ENCODE peak calls at places on chromosomes 12 and 14, in seven cellular contexts. One of them, this sample, is unnamed.
A peak's percentile ranks its signal among the peaks of the same experiment; 100 is the strongest.

GRCh38 chr12:41254546-41254945 is 66.4 kb downstream of the PDZRN4 start:
- DNase-seq in esophagus squamous epithelium: no peak
- DNase-seq in tibial artery: no peak
- DNase-seq in thoracic aorta: no peak
- DNase-seq in CD8-positive, alpha-beta T cell: no peak
- DNase-seq in neural progenitor cell: no peak
- DNase-seq in colonic mucosa: no peak
- DNase-seq in this sample: no peak

GRCh38 chr12:79183003-79183402 is 318.4 kb downstream of the SYT1 start:
- DNase-seq in neural progenitor cell: no peak
- DNase-seq in tibial artery: no peak
- DNase-seq in colonic mucosa: no peak
- DNase-seq in esophagus squamous epithelium: no peak
- DNase-seq in thoracic aorta: no peak
- DNase-seq in CD8-positive, alpha-beta T cell: no peak
- DNase-seq in this sample: no peak

GRCh38 chr12:6336859-6337744 is 4.8 kb downstream of the TNFRSF1A start:
- DNase-seq in colonic mucosa: no peak
- DNase-seq in tibial artery: no peak
- DNase-seq in thoracic aorta: no peak
- DNase-seq in CD8-positive, alpha-beta T cell: peak; percentile 28
- DNase-seq in esophagus squamous epithelium: no peak
- DNase-seq in neural progenitor cell: no peak
- DNase-seq in this sample: no peak

GRCh38 chr12:96069511-96070231 is 34.3 kb upstream of the LTA4H start:
- DNase-seq in neural progenitor cell: peak; percentile 45
- DNase-seq in colonic mucosa: no peak
- DNase-seq in CD8-positive, alpha-beta T cell: no peak
- DNase-seq in esophagus squamous epithelium: no peak
- DNase-seq in thoracic aorta: no peak
- DNase-seq in tibial artery: no peak
- DNase-seq in this sample: no peak

GRCh38 chr14:32453857-32454810 is 125.0 kb downstream of the AKAP6 start:
- DNase-seq in CD8-positive, alpha-beta T cell: no peak
- DNase-seq in thoracic aorta: no peak
- DNase-seq in esophagus squamous epithelium: no peak
- DNase-seq in tibial artery: no peak
- DNase-seq in neural progenitor cell: no peak
- DNase-seq in colonic mucosa: no peak
- DNase-seq in this sample: no peak

GRCh38 chr12:25121916-25122315 is 73.0 kb downstream of the DNAI7 start:
- DNase-seq in tibial artery: no peak
- DNase-seq in esophagus squamous epithelium: no peak
- DNase-seq in CD8-positive, alpha-beta T cell: no peak
- DNase-seq in colonic mucosa: no peak
- DNase-seq in neural progenitor cell: no peak
- DNase-seq in thoracic aorta: no peak
- DNase-seq in this sample: no peak

GRCh38 chr14:100285021-100285912 is 21.0 kb downstream of the SLC25A29 start:
- DNase-seq in neural progenitor cell: peak; percentile 86
- DNase-seq in colonic mucosa: peak; percentile 71
- DNase-seq in tibial artery: peak; percentile 80
- DNase-seq in esophagus squamous epithelium: no peak
- DNase-seq in CD8-positive, alpha-beta T cell: peak; percentile 64
- DNase-seq in thoracic aorta: no peak
- DNase-seq in this sample: no peak

GRCh38 chr12:95323204-95323603 is 105.6 kb downstream of the VEZT start:
- DNase-seq in esophagus squamous epithelium: no peak
- DNase-seq in thoracic aorta: no peak
- DNase-seq in colonic mucosa: no peak
- DNase-seq in tibial artery: no peak
- DNase-seq in CD8-positive, alpha-beta T cell: no peak
- DNase-seq in neural progenitor cell: no peak
- DNase-seq in this sample: no peak

GRCh38 chr12:132327351-132328171 is 1.8 kb downstream of the GALNT9 start:
- DNase-seq in CD8-positive, alpha-beta T cell: no peak
- DNase-seq in colonic mucosa: peak; percentile 40
- DNase-seq in esophagus squamous epithelium: no peak
- DNase-seq in tibial artery: no peak
- DNase-seq in neural progenitor cell: no peak
- DNase-seq in thoracic aorta: no peak
- DNase-seq in this sample: no peak

GRCh38 chr12:69523433-69524330 is 53.5 kb downstream of the FRS2 start:
- DNase-seq in CD8-positive, alpha-beta T cell: no peak
- DNase-seq in colonic mucosa: no peak
- DNase-seq in tibial artery: no peak
- DNase-seq in thoracic aorta: no peak
- DNase-seq in esophagus squamous epithelium: no peak
- DNase-seq in neural progenitor cell: no peak
- DNase-seq in this sample: no peak

GRCh38 chr14:60093088-60093487 is 1.4 kb downstream of the PCNX4 start:
- DNase-seq in neural progenitor cell: no peak
- DNase-seq in esophagus squamous epithelium: no peak
- DNase-seq in CD8-positive, alpha-beta T cell: no peak
- DNase-seq in tibial artery: no peak
- DNase-seq in thoracic aorta: no peak
- DNase-seq in colonic mucosa: no peak
- DNase-seq in this sample: no peak

GRCh38 chr14:105395538-105395854 is 2.8 kb upstream of the TEX22 start:
- DNase-seq in colonic mucosa: no peak
- DNase-seq in esophagus squamous epithelium: no peak
- DNase-seq in neural progenitor cell: no peak
- DNase-seq in thoracic aorta: no peak
- DNase-seq in CD8-positive, alpha-beta T cell: no peak
- DNase-seq in tibial artery: no peak
- DNase-seq in this sample: no peak

GRCh38 chr14:98175436-98175835 is 1096.6 kb downstream of the BCL11B start:
- DNase-seq in neural progenitor cell: no peak
- DNase-seq in esophagus squamous epithelium: no peak
- DNase-seq in colonic mucosa: no peak
- DNase-seq in thoracic aorta: no peak
- DNase-seq in tibial artery: no peak
- DNase-seq in CD8-positive, alpha-beta T cell: no peak
- DNase-seq in this sample: no peak

DNA sequence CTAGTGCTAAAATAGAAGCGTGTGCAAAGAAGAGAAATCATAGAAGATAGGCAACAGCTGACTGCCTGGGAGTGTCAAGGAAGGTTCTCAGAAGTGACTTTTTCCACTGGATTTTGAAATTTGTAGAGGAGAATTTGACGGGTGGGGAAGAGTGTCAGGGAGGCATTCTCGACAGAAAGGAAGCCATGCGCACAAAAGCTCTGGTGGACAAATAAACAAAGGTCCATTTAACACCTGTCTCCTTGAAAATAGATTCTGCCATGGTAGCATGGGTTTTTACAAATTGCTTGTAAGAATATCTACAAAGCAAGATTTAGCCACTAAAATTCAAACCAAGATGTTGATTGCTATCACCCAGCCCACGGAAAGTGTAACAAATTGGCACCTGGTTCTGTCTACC is 1081.5 kb downstream of the GALC start:
- DNase-seq in esophagus squamous epithelium: no peak
- DNase-seq in tibial artery: no peak
- DNase-seq in colonic mucosa: no peak
- DNase-seq in CD8-positive, alpha-beta T cell: no peak
- DNase-seq in thoracic aorta: no peak
- DNase-seq in neural progenitor cell: no peak
- DNase-seq in this sample: no peak
- H3K27ac ChIP-seq in esophagus squamous epithelium: no peak overlapping the region
- H3K27ac ChIP-seq in tibial artery: no peak overlapping the region
- H3K27ac ChIP-seq in colonic mucosa: no peak overlapping the region
- H3K27ac ChIP-seq in CD8-positive, alpha-beta T cell: no peak overlapping the region
- H3K27ac ChIP-seq in thoracic aorta: no peak overlapping the region
- H3K27ac ChIP-seq in neural progenitor cell: no peak overlapping the region
- H3K27ac ChIP-seq in this sample: no peak overlapping the region

GRCh38 chr12:124390442-124391116 is 95.7 kb downstream of the RFLNA start:
- DNase-seq in tibial artery: peak; percentile 87
- DNase-seq in neural progenitor cell: no peak
- DNase-seq in esophagus squamous epithelium: no peak
- DNase-seq in colonic mucosa: peak; percentile 44
- DNase-seq in thoracic aorta: no peak
- DNase-seq in CD8-positive, alpha-beta T cell: no peak
- DNase-seq in this sample: peak; percentile 92

GRCh38 chr12:124391340-124392261 is 96.7 kb downstream of the RFLNA start:
- DNase-seq in neural progenitor cell: no peak
- DNase-seq in tibial artery: peak; percentile 87
- DNase-seq in CD8-positive, alpha-beta T cell: peak; percentile 10
- DNase-seq in thoracic aorta: no peak
- DNase-seq in colonic mucosa: peak; percentile 66
- DNase-seq in esophagus squamous epithelium: peak; percentile 45
- DNase-seq in this sample: peak; percentile 88

GRCh38 chr12:124393831-124394230 is 98.9 kb downstream of the RFLNA start:
- DNase-seq in CD8-positive, alpha-beta T cell: no peak
- DNase-seq in tibial artery: no peak
- DNase-seq in neural progenitor cell: no peak
- DNase-seq in thoracic aorta: no peak
- DNase-seq in esophagus squamous epithelium: no peak
- DNase-seq in colonic mucosa: no peak
- DNase-seq in this sample: no peak

GRCh38 chr12:124392991-124393790 is 98.3 kb downstream of the RFLNA start:
- DNase-seq in CD8-positive, alpha-beta T cell: no peak
- DNase-seq in neural progenitor cell: peak; percentile 55
- DNase-seq in esophagus squamous epithelium: no peak
- DNase-seq in tibial artery: peak; percentile 99
- DNase-seq in thoracic aorta: peak; percentile 77
- DNase-seq in colonic mucosa: peak; percentile 92
- DNase-seq in this sample: peak; percentile 69

DNA sequence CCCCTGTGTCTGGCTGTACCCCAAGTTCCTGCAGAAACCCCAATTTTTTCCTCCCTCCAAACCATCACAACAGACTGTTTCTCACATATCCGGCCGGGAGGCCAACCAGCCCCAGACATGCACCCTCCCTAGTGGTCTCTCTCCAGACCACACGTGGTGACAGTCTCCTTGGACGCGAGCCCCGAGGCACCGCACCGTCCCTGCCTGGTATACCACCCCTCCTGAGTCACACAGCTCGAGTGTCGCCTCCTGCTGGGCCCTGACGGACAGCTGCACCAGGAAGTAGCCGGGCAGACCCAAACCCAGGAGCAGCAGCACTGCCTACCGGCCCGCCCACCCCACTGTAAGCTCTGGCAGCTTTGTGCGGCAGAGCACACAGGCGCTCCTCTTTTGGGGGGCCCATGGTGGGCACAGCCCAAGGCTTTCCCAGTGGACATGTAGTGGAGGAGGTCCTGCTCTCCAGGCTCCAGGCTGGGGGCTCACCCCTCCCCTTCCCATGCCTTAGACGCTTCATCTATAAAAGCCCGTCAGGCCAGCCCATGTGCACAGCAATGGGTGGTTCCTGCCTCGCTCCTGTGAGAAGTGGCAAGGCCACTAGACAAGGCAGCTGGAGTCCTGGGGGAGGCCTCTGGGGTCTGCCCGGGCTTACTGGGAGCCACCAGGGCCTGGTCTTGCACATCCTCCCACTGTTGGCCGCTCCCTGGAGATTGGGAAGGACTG is 97.5 kb downstream of the RFLNA start:
- DNase-seq in neural progenitor cell: peak; percentile 55
- DNase-seq in tibial artery: peak; percentile 87
- DNase-seq in esophagus squamous epithelium: no peak
- DNase-seq in colonic mucosa: peak; percentile 43
- DNase-seq in thoracic aorta: no peak
- DNase-seq in CD8-positive, alpha-beta T cell: no peak
- DNase-seq in this sample: no peak
- TF ChIP-seq CTCF in neural progenitor cell: no peak
- TF ChIP-seq CTCF in tibial artery: no peak
- TF ChIP-seq CTCF in esophagus squamous epithelium: no peak
- TF ChIP-seq CTCF in colonic mucosa: no peak
- TF ChIP-seq CTCF in thoracic aorta: no peak
- TF ChIP-seq CTCF in CD8-positive, alpha-beta T cell: no peak
- TF ChIP-seq CTCF in this sample: peak; percentile 29

GRCh38 chr12:88516811-88517210 is 63.5 kb downstream of the KITLG start:
- DNase-seq in neural progenitor cell: no peak
- DNase-seq in tibial artery: no peak
- DNase-seq in esophagus squamous epithelium: no peak
- DNase-seq in colonic mucosa: no peak
- DNase-seq in thoracic aorta: no peak
- DNase-seq in CD8-positive, alpha-beta T cell: no peak
- DNase-seq in this sample: no peak
- H3K27ac ChIP-seq in neural progenitor cell: no peak overlapping the region
- H3K27ac ChIP-seq in tibial artery: no peak overlapping the region
- H3K27ac ChIP-seq in esophagus squamous epithelium: no peak overlapping the region
- H3K27ac ChIP-seq in colonic mucosa: no peak overlapping the region
- H3K27ac ChIP-seq in thoracic aorta: no peak overlapping the region
- H3K27ac ChIP-seq in CD8-positive, alpha-beta T cell: no peak overlapping the region
- H3K27ac ChIP-seq in this sample: no peak overlapping the region

DNA sequence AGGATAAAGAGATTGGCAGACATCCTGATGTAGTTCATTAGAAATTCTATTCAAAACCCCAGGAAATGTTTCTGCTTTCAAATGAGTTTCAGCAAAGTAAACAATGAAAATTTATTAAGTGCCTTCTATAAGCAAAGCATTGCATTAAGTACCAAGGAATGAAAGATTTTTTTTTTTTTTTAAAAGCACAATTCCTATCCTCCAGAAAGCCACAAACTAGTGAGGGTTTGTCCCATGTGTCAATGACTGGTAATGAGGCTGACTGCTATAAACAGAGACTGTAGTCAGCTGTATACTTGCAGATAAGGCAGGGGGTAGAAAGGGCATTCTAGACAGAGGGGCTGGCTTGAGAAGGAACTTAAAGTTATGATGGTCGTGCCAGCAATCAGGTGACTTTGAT is 6.8 kb downstream of the ANO4 start:
- DNase-seq in colonic mucosa: no peak
- DNase-seq in esophagus squamous epithelium: no peak
- DNase-seq in neural progenitor cell: no peak
- DNase-seq in thoracic aorta: no peak
- DNase-seq in CD8-positive, alpha-beta T cell: no peak
- DNase-seq in tibial artery: no peak
- DNase-seq in this sample: no peak
- TF ChIP-seq CTCF in colonic mucosa: no peak
- TF ChIP-seq CTCF in esophagus squamous epithelium: no peak
- TF ChIP-seq CTCF in neural progenitor cell: no peak
- TF ChIP-seq CTCF in thoracic aorta: no peak
- TF ChIP-seq CTCF in CD8-positive, alpha-beta T cell: no peak
- TF ChIP-seq CTCF in tibial artery: no peak
- TF ChIP-seq CTCF in this sample: no peak

GRCh38 chr12:50066402-50066801 is 9.0 kb downstream of the ASIC1 start:
- DNase-seq in colonic mucosa: no peak
- DNase-seq in thoracic aorta: peak; percentile 34
- DNase-seq in neural progenitor cell: peak; percentile 66
- DNase-seq in esophagus squamous epithelium: no peak
- DNase-seq in tibial artery: peak; percentile 80
- DNase-seq in CD8-positive, alpha-beta T cell: no peak
- DNase-seq in this sample: no peak

GRCh38 chr12:50062733-50063452 is 5.5 kb downstream of the ASIC1 start:
- DNase-seq in CD8-positive, alpha-beta T cell: no peak
- DNase-seq in tibial artery: no peak
- DNase-seq in neural progenitor cell: no peak
- DNase-seq in thoracic aorta: no peak
- DNase-seq in esophagus squamous epithelium: no peak
- DNase-seq in colonic mucosa: no peak
- DNase-seq in this sample: no peak

GRCh38 chr12:50061946-50062725 is 4.7 kb downstream of the ASIC1 start:
- DNase-seq in neural progenitor cell: no peak
- DNase-seq in thoracic aorta: no peak
- DNase-seq in colonic mucosa: no peak
- DNase-seq in tibial artery: no peak
- DNase-seq in esophagus squamous epithelium: no peak
- DNase-seq in CD8-positive, alpha-beta T cell: no peak
- DNase-seq in this sample: no peak

GRCh38 chr12:50069069-50069468 is 11.7 kb downstream of the ASIC1 start:
- DNase-seq in thoracic aorta: no peak
- DNase-seq in colonic mucosa: no peak
- DNase-seq in neural progenitor cell: no peak
- DNase-seq in esophagus squamous epithelium: no peak
- DNase-seq in tibial artery: no peak
- DNase-seq in CD8-positive, alpha-beta T cell: no peak
- DNase-seq in this sample: no peak

GRCh38 chr12:50065726-50066310 is 8.4 kb downstream of the ASIC1 start:
- DNase-seq in CD8-positive, alpha-beta T cell: no peak
- DNase-seq in tibial artery: no peak
- DNase-seq in neural progenitor cell: no peak
- DNase-seq in thoracic aorta: no peak
- DNase-seq in esophagus squamous epithelium: no peak
- DNase-seq in colonic mucosa: no peak
- DNase-seq in this sample: no peak
- H3K27ac ChIP-seq in CD8-positive, alpha-beta T cell: no peak overlapping the region
- H3K27ac ChIP-seq in tibial artery: peak overlapping the region; percentile 8
- H3K27ac ChIP-seq in neural progenitor cell: no peak overlapping the region
- H3K27ac ChIP-seq in thoracic aorta: no peak overlapping the region
- H3K27ac ChIP-seq in esophagus squamous epithelium: no peak overlapping the region
- H3K27ac ChIP-seq in colonic mucosa: no peak overlapping the region
- H3K27ac ChIP-seq in this sample: no peak overlapping the region